ENCODE peak calls at places on chromosomes 16 and 17, in four cellular contexts. One of them, this sample, is unnamed.

GRCh38 chr17:69452664-69453260 is 38.3 kb downstream of the MAP2K6 start:
- DNase-seq in RWPE1: no peak
- DNase-seq in uterus: no peak
- DNase-seq in glutamatergic neuron: no peak
- DNase-seq in this sample: no peak

GRCh38 chr16:81694494-81695285 is 84.4 kb upstream of the PLCG2 start:
- DNase-seq in uterus: no peak
- DNase-seq in RWPE1: no peak
- DNase-seq in glutamatergic neuron: no peak
- DNase-seq in this sample: no peak

GRCh38 chr17:58308985-58309917 is 19.3 kb downstream of the TSPOAP1 start:
- DNase-seq in glutamatergic neuron: peak
- DNase-seq in RWPE1: no peak
- DNase-seq in uterus: peak
- DNase-seq in this sample: no peak

GRCh38 chr16:81457326-81458133 is 12.9 kb downstream of the CMIP start:
- DNase-seq in uterus: no peak
- DNase-seq in glutamatergic neuron: no peak
- DNase-seq in RWPE1: peak
- DNase-seq in this sample: peak

GRCh38 chr17:2874211-2874686 is 78.0 kb downstream of the RAP1GAP2 start:
- DNase-seq in uterus: no peak
- DNase-seq in RWPE1: peak
- DNase-seq in glutamatergic neuron: no peak
- DNase-seq in this sample: no peak

GRCh38 chr17:69500911-69501429 is 86.5 kb downstream of the MAP2K6 start:
- DNase-seq in glutamatergic neuron: no peak
- DNase-seq in RWPE1: no peak
- DNase-seq in uterus: no peak
- DNase-seq in this sample: no peak

GRCh38 chr16:9610727-9611126 is 519.3 kb downstream of the HAPSTR1 start:
- DNase-seq in uterus: no peak
- DNase-seq in glutamatergic neuron: no peak
- DNase-seq in RWPE1: no peak
- DNase-seq in this sample: no peak

GRCh38 chr16:13672196-13672595 is 247.8 kb upstream of the ERCC4 start:
- DNase-seq in RWPE1: no peak
- DNase-seq in uterus: no peak
- DNase-seq in glutamatergic neuron: no peak
- DNase-seq in this sample: no peak

GRCh38 chr17:41801374-41802062 is 10.2 kb downstream of the P3H4 start:
- DNase-seq in glutamatergic neuron: peak
- DNase-seq in uterus: peak
- DNase-seq in RWPE1: peak
- DNase-seq in this sample: no peak

GRCh38 chr16:88785106-88785924 is at the start of gene PIEZO1:
- DNase-seq in RWPE1: peak
- DNase-seq in glutamatergic neuron: no peak
- DNase-seq in uterus: peak
- DNase-seq in this sample: no peak

GRCh38 chr16:53098526-53099317 is 43.9 kb downstream of the CHD9 start:
- DNase-seq in uterus: peak
- DNase-seq in RWPE1: peak
- DNase-seq in glutamatergic neuron: peak
- DNase-seq in this sample: peak

GRCh38 chr17:38844261-38844757 is 9.2 kb downstream of the RPL23 start:
- DNase-seq in RWPE1: no peak
- DNase-seq in glutamatergic neuron: no peak
- DNase-seq in uterus: no peak
- DNase-seq in this sample: no peak

GRCh38 chr17:58965221-58965620 is 141.5 kb downstream of the TRIM37 start:
- DNase-seq in uterus: no peak
- DNase-seq in RWPE1: no peak
- DNase-seq in glutamatergic neuron: no peak
- DNase-seq in this sample: no peak

GRCh38 chr16:19831678-19832077 is 53.0 kb downstream of the GPRC5B start:
- DNase-seq in uterus: no peak
- DNase-seq in RWPE1: peak
- DNase-seq in glutamatergic neuron: no peak
- DNase-seq in this sample: peak

GRCh38 chr16:35746281-35746962 is 2287.0 kb downstream of the TP53TG3F start:
- DNase-seq in glutamatergic neuron: no peak
- DNase-seq in uterus: no peak
- DNase-seq in RWPE1: no peak
- DNase-seq in this sample: no peak

GRCh38 chr16:82079892-82080291 is 44.8 kb downstream of the HSD17B2 start:
- DNase-seq in RWPE1: no peak
- DNase-seq in glutamatergic neuron: no peak
- DNase-seq in uterus: no peak
- DNase-seq in this sample: no peak

GRCh38 chr17:81693491-81694360 is 9.4 kb upstream of the MRPL12 start:
- DNase-seq in uterus: no peak
- DNase-seq in glutamatergic neuron: no peak
- DNase-seq in RWPE1: no peak
- DNase-seq in this sample: no peak

GRCh38 chr17:1967092-1967662 is 58.0 kb downstream of the RTN4RL1 start:
- DNase-seq in glutamatergic neuron: no peak
- DNase-seq in uterus: no peak
- DNase-seq in RWPE1: no peak
- DNase-seq in this sample: no peak

GRCh38 chr16:52405441-52405840 is 141.5 kb downstream of the TOX3 start:
- DNase-seq in RWPE1: no peak
- DNase-seq in glutamatergic neuron: no peak
- DNase-seq in uterus: no peak
- DNase-seq in this sample: no peak

GRCh38 chr17:16477666-16478065 is 14.3 kb downstream of the LRRC75A start:
- DNase-seq in glutamatergic neuron: no peak
- DNase-seq in uterus: no peak
- DNase-seq in RWPE1: no peak
- DNase-seq in this sample: no peak

GRCh38 chr17:62704381-62704971 is 77.0 kb downstream of the MRC2 start:
- DNase-seq in RWPE1: peak
- DNase-seq in uterus: peak
- DNase-seq in glutamatergic neuron: no peak
- DNase-seq in this sample: no peak

GRCh38 chr17:50689251-50689650 is 18.5 kb downstream of the ANKRD40 start:
- DNase-seq in RWPE1: no peak
- DNase-seq in uterus: no peak
- DNase-seq in glutamatergic neuron: peak
- DNase-seq in this sample: no peak

GRCh38 chr16:78598186-78598585 is 498.7 kb downstream of the WWOX start:
- DNase-seq in uterus: no peak
- DNase-seq in glutamatergic neuron: no peak
- DNase-seq in RWPE1: no peak
- DNase-seq in this sample: no peak

GRCh38 chr17:13601317-13601775 is 383 bp downstream of the HS3ST3A1 start:
- DNase-seq in RWPE1: peak
- DNase-seq in uterus: peak
- DNase-seq in glutamatergic neuron: peak
- DNase-seq in this sample: no peak

GRCh38 chr16:68062910-68063393 is 22.2 kb upstream of the NFATC3 start:
- DNase-seq in glutamatergic neuron: no peak
- DNase-seq in RWPE1: no peak
- DNase-seq in uterus: no peak
- DNase-seq in this sample: no peak

GRCh38 chr16:51951668-51952298 is 595.2 kb downstream of the TOX3 start:
- DNase-seq in glutamatergic neuron: no peak
- DNase-seq in RWPE1: no peak
- DNase-seq in uterus: no peak
- DNase-seq in this sample: no peak

GRCh38 chr17:27157297-27157696 is 136.6 kb upstream of the WSB1 start:
- DNase-seq in uterus: no peak
- DNase-seq in glutamatergic neuron: no peak
- DNase-seq in RWPE1: no peak
- DNase-seq in this sample: no peak

GRCh38 chr16:64468515-64469090 is 653.3 kb downstream of the CDH11 start:
- DNase-seq in uterus: no peak
- DNase-seq in glutamatergic neuron: no peak
- DNase-seq in RWPE1: no peak
- DNase-seq in this sample: no peak

GRCh38 chr17:28327709-28328108 is 7.6 kb downstream of the IFT20 start:
- DNase-seq in RWPE1: no peak
- DNase-seq in glutamatergic neuron: no peak
- DNase-seq in uterus: no peak
- DNase-seq in this sample: no peak

GRCh38 chr16:87017388-87018012 is 299.7 kb downstream of the C16orf95 start:
- DNase-seq in RWPE1: peak
- DNase-seq in uterus: no peak
- DNase-seq in glutamatergic neuron: no peak
- DNase-seq in this sample: peak
- TF ChIP-seq CTCF in RWPE1: no peak
- TF ChIP-seq CTCF in uterus: no peak
- TF ChIP-seq CTCF in glutamatergic neuron: no peak
- TF ChIP-seq CTCF in this sample: peak

GRCh38 chr17:47905221-47905733 is 9.2 kb downstream of the SP2 start:
- DNase-seq in RWPE1: no peak
- DNase-seq in uterus: peak
- DNase-seq in glutamatergic neuron: no peak
- DNase-seq in this sample: peak
- TF ChIP-seq CTCF in RWPE1: no peak
- TF ChIP-seq CTCF in uterus: no peak
- TF ChIP-seq CTCF in glutamatergic neuron: no peak
- TF ChIP-seq CTCF in this sample: no peak

DNA sequence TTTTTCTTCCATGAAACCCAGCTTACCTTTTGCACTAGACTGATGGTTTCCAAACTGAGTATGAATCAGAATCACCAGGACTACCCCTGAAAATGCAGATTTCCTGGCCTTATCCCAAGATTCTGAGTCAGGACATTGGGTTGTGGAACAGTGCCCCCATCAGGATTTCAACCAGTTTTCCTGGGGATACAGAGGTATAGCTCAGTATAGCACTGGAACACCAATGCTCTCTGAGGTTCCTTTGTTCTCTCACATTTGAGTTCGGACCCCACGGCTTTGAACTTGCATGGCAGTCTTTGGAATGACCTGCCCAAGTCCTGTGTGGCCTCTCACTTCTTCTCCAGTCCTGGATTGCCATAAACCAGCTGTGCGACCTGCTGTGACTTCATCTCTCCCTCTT is 12.8 kb upstream of the CCL8 start:
- DNase-seq in RWPE1: peak
- DNase-seq in uterus: no peak
- DNase-seq in glutamatergic neuron: no peak
- DNase-seq in this sample: peak
- TF ChIP-seq CTCF in RWPE1: no peak
- TF ChIP-seq CTCF in uterus: peak
- TF ChIP-seq CTCF in glutamatergic neuron: no peak
- TF ChIP-seq CTCF in this sample: peak

GRCh38 chr16:27368358-27368722 is 33.6 kb upstream of the IL21R start:
- DNase-seq in glutamatergic neuron: no peak
- DNase-seq in RWPE1: no peak
- DNase-seq in uterus: no peak
- DNase-seq in this sample: no peak
- TF ChIP-seq CTCF in glutamatergic neuron: no peak
- TF ChIP-seq CTCF in RWPE1: peak
- TF ChIP-seq CTCF in uterus: no peak
- TF ChIP-seq CTCF in this sample: no peak

DNA sequence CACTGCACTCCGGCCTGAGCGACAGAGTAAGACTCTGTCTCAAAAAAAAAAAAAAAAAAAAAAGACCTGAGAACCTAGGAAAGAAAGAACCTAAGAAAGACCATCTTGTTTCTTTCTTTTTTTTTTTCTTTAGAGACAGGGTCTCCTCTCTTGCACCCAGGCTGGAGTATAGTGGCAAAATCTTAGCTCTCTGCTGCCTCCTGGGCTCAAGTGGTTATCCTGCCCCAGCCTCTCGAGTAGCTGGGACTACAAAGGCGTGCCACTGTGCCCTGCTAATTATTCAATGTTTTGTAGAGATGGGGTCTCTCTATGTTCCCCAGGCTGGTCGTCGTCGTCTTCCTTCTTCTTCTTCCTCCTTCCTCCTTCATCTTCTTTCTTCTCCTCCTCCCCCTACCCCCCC is 7.8 kb upstream of the BIRC5 start:
- DNase-seq in RWPE1: no peak
- DNase-seq in uterus: no peak
- DNase-seq in glutamatergic neuron: no peak
- DNase-seq in this sample: no peak
- TF ChIP-seq CTCF in RWPE1: no peak
- TF ChIP-seq CTCF in uterus: no peak
- TF ChIP-seq CTCF in glutamatergic neuron: no peak
- TF ChIP-seq CTCF in this sample: peak

GRCh38 chr17:47742319-47743181 is 9.5 kb downstream of the TBX21 start:
- DNase-seq in glutamatergic neuron: peak
- DNase-seq in RWPE1: no peak
- DNase-seq in uterus: no peak
- DNase-seq in this sample: no peak
- TF ChIP-seq CTCF in glutamatergic neuron: peak
- TF ChIP-seq CTCF in RWPE1: no peak
- TF ChIP-seq CTCF in uterus: no peak
- TF ChIP-seq CTCF in this sample: peak

GRCh38 chr17:61411114-61411943 is 11.7 kb downstream of the TBX2 start:
- DNase-seq in uterus: peak
- DNase-seq in glutamatergic neuron: peak
- DNase-seq in RWPE1: peak
- DNase-seq in this sample: no peak

GRCh38 chr17:61410100-61410551 is 10.5 kb downstream of the TBX2 start:
- DNase-seq in glutamatergic neuron: peak
- DNase-seq in uterus: no peak
- DNase-seq in RWPE1: no peak
- DNase-seq in this sample: no peak

GRCh38 chr17:61410555-61411089 is 11.0 kb downstream of the TBX2 start:
- DNase-seq in glutamatergic neuron: peak
- DNase-seq in RWPE1: no peak
- DNase-seq in uterus: peak
- DNase-seq in this sample: no peak

GRCh38 chr17:61408151-61409041 is 8.8 kb downstream of the TBX2 start:
- DNase-seq in uterus: no peak
- DNase-seq in glutamatergic neuron: peak
- DNase-seq in RWPE1: no peak
- DNase-seq in this sample: no peak

DNA sequence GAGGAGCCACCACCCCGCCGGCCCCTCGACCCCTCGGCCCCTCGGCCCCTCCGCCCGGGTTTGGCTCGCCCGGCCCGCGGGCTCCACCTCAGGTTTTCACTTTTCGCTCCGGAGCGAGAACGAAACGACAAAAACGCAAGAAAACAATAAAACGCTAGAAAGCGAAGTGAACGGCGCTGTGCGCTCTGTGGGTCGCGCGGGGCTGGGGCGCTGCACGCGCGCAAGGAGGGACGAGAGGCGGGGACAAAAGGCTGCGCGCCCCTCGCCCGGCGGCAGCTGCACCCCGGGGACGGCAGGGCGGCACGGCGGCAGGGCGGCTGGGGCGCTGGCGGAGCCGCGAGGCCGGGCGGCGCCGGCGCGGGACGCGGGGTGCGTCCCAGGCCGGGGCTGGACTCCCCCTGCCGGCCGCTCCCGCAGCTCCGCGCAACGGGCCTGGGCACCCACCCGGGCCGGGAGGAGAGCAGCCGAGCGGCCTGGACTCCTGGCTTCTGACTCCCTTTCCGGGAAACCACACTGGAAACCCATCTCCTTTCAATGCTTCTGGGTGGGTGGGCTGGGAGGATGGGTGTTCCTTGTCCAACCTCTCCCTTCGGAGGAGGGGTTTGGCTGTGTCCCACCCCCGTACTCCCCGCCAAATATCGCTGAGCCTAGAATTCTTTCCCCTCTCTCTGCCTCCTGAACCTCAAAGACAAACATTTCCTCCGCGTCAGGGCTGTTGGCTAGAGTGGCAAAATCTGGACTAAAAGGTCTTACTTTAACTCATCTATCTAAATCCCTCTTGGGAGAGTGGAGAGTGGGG is 9.9 kb downstream of the TBX2 start:
- DNase-seq in RWPE1: peak
- DNase-seq in glutamatergic neuron: peak
- DNase-seq in uterus: peak
- DNase-seq in this sample: no peak
- TF ChIP-seq CTCF in RWPE1: peak
- TF ChIP-seq CTCF in glutamatergic neuron: peak
- TF ChIP-seq CTCF in uterus: peak
- TF ChIP-seq CTCF in this sample: peak